ENCODE peak calls at places on chromosomes 3 and 15, in eight cellular contexts. N is psoas muscle, Z is transverse colon, T is right lobe of liver, D is dorsolateral prefrontal cortex, O is foreskin fibroblast, M is adrenal gland, C is left ventricle myocardium inferior. J is an unnamed sample.

GRCh38 chr3:174125267-174125844 is 727.8 kb downstream of the NLGN1 start:
- DNase-seq in D (no peak), C (no peak), M (no peak), O (peak; percentile 61), T (no peak), N (no peak), Z (no peak), J (peak; percentile 43)

GRCh38 chr3:196537319-196537984 is 22.3 kb upstream of the SMCO1 start:
- DNase-seq in N (peak; percentile 27), C (no peak), Z (peak; percentile 44), O (peak; percentile 50), T (no peak), M (peak; percentile 64), D (no peak), J (no peak)

GRCh38 chr3:41698931-41699330 is 263.0 kb downstream of the ULK4 start:
- DNase-seq in N (no peak), M (no peak), T (no peak), D (no peak), C (no peak), Z (no peak), O (no peak), J (no peak)

GRCh38 chr3:66542153-66542552 is 41.3 kb upstream of the LRIG1 start:
- DNase-seq in T (no peak), Z (no peak), C (no peak), N (no peak), M (no peak), O (no peak), D (no peak), J (no peak)

GRCh38 chr15:90016721-90017120 is 15.6 kb downstream of the ZNF710 start:
- DNase-seq in M (peak; percentile 18), C (no peak), T (peak; percentile 34), N (no peak), D (no peak), O (no peak), Z (peak; percentile 26), J (no peak)

GRCh38 chr3:75692061-75692460 is 27.9 kb downstream of the FRG2C start:
- DNase-seq in C (no peak), Z (no peak), M (no peak), D (no peak), N (no peak), T (no peak), O (no peak), J (no peak)

GRCh38 chr15:89171136-89172072 is 50.0 kb downstream of the RLBP1 start:
- DNase-seq in T (no peak), Z (peak; percentile 54), D (no peak), M (peak; percentile 79), N (no peak), C (no peak), O (peak; percentile 66), J (peak; percentile 25)

GRCh38 chr3:193722566-193722965 is 129.6 kb downstream of the OPA1 start:
- DNase-seq in N (no peak), Z (no peak), T (no peak), C (no peak), D (no peak), M (no peak), O (no peak), J (no peak)

GRCh38 chr3:69861556-69861955 is 122.3 kb downstream of the MITF start:
- DNase-seq in Z (no peak), N (no peak), C (no peak), O (no peak), D (no peak), T (no peak), M (no peak), J (no peak)

GRCh38 chr3:184591789-184592188 is 30.2 kb downstream of the EPHB3 start:
- DNase-seq in N (no peak), D (no peak), M (no peak), O (no peak), Z (no peak), C (no peak), T (no peak), J (no peak)

GRCh38 chr3:139281512-139282196 is 62.2 kb upstream of the MRPS22 start:
- DNase-seq in T (no peak), D (peak; percentile 45), M (no peak), Z (no peak), N (no peak), C (no peak), O (peak; percentile 91), J (peak; percentile 88)

GRCh38 chr3:172082269-172082668 is 42.9 kb downstream of the FNDC3B start:
- DNase-seq in D (no peak), T (no peak), C (no peak), Z (peak; percentile 22), N (no peak), O (peak; percentile 98), M (peak; percentile 63), J (peak; percentile 95)

GRCh38 chr3:124818398-124819150 is 68.6 kb downstream of the ITGB5 start:
- DNase-seq in T (no peak), M (no peak), Z (no peak), C (no peak), O (peak; percentile 83), N (no peak), D (no peak), J (no peak)

GRCh38 chr3:182979103-182979697 is 1.1 kb downstream of the DCUN1D1 start:
- DNase-seq in T (no peak), M (no peak), C (no peak), N (no peak), Z (no peak), D (no peak), O (peak; percentile 37), J (no peak)

GRCh38 chr3:57256844-57257243 is 29.3 kb downstream of the APPL1 start:
- DNase-seq in O (no peak), T (no peak), Z (no peak), N (no peak), C (peak; percentile 27), D (no peak), M (no peak), J (no peak)

GRCh38 chr3:122754867-122755835 is 38.5 kb downstream of the HSPBAP1 start:
- DNase-seq in O (peak; percentile 63), N (no peak), T (no peak), C (no peak), Z (no peak), D (no peak), M (no peak), J (peak; percentile 39)

GRCh38 chr3:167467848-167468611 is 5.8 kb downstream of the SERPINI2 start:
- DNase-seq in M (no peak), C (no peak), T (no peak), D (no peak), Z (no peak), N (no peak), O (no peak), J (no peak)

GRCh38 chr15:81326466-81327212 is 2.7 kb upstream of the STARD5 start:
- DNase-seq in D (no peak), T (no peak), C (no peak), O (peak; percentile 59), N (no peak), M (no peak), Z (no peak), J (no peak)

GRCh38 chr15:74635228-74635627 is 19.6 kb downstream of the CLK3 start:
- DNase-seq in O (peak; percentile 84), M (peak; percentile 80), Z (peak; percentile 77), D (peak; percentile 55), N (peak; percentile 66), C (peak; percentile 44), T (peak; percentile 63), J (peak; percentile 52)
- TF ChIP-seq CTCF in O (peak; percentile 82), M (peak; percentile 84), Z (peak; percentile 80), D (peak; percentile 93), N (peak; percentile 90), C (peak; percentile 90), T (peak; percentile 94), J (peak; percentile 93)

GRCh38 chr3:96706517-96706916 is 107.9 kb upstream of the EPHA6 start:
- DNase-seq in D (no peak), T (no peak), Z (no peak), M (no peak), C (no peak), N (no peak), O (no peak), J (no peak)

GRCh38 chr3:96700322-96701315 is 113.8 kb upstream of the EPHA6 start:
- DNase-seq in C (no peak), N (no peak), O (no peak), D (no peak), Z (no peak), T (no peak), M (no peak), J (no peak)
- TF ChIP-seq CTCF in C (no peak), N (no peak), O (no peak), D (no peak), Z (no peak), T (no peak), M (no peak), J (no peak)

GRCh38 chr3:165259518-165260193 is 63.5 kb upstream of the SLITRK3 start:
- DNase-seq in C (no peak), D (no peak), O (no peak), N (no peak), T (no peak), M (no peak), Z (no peak), J (no peak)

GRCh38 chr3:165256554-165256953 is 60.4 kb upstream of the SLITRK3 start:
- DNase-seq in T (no peak), N (no peak), O (no peak), D (no peak), C (no peak), Z (no peak), M (no peak), J (no peak)

DNA sequence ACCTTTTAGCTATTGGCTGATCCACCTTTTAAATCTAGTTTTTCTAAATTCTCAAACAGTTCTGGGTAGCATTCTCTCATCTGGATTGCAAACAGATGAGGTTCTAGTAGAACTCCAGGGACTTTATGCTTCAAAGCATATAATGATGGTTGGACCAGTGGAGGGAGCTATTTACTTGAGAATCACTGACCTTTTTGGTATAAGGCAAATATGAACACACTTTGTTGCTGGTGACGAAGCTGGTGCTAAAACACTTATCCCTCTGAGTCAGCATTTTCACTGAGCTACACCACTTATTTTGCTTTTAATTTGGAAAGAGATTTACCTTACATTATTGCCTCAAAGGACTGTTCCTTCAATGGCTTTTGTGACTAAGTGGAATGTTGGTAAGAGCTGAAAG is 58.6 kb upstream of the SLITRK3 start:
- DNase-seq in Z (no peak), D (no peak), C (no peak), O (no peak), T (no peak), N (no peak), M (no peak), J (no peak)
- TF ChIP-seq CTCF in Z (no peak), D (peak; percentile 30), C (no peak), O (no peak), T (peak; percentile 49), N (peak; percentile 19), M (no peak), J (no peak)

GRCh38 chr3:409011-409410 is 212.4 kb downstream of the CHL1 start:
- DNase-seq in N (no peak), M (no peak), T (no peak), D (no peak), O (no peak), Z (no peak), C (no peak), J (no peak)

GRCh38 chr3:411183-411681 is 214.7 kb downstream of the CHL1 start:
- DNase-seq in Z (no peak), O (no peak), D (no peak), T (no peak), C (no peak), N (no peak), M (no peak), J (no peak)

DNA sequence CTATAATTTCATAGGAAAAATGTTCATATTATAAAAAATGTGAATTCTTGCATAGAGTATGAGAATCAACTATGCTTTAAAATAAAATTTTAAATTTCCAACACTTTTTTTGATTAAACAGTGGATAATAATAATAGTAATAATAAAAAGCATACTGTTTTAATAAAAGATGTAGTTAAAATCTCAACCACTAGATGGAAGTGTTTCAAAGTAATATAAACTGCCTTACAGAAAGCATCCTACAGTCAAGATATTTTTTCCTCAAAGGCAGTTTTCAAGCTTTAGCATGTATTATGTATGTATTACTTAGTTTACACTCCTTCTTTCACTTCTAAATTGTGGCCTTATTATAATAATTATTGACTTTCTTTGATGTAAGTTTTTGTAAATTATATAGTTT is 217.5 kb downstream of the CHL1 start:
- DNase-seq in O (no peak), M (no peak), T (no peak), N (no peak), C (no peak), D (no peak), Z (no peak), J (no peak)
- TF ChIP-seq CTCF in O (no peak), M (no peak), T (peak; percentile 45), N (peak; percentile 50), C (peak; percentile 50), D (peak; percentile 46), Z (peak; percentile 44), J (peak; percentile 73)